ENCODE peak calls at places on chromosome 5, in ten cellular contexts. One of them, this sample, is unnamed.

GRCh38 chr5:168528521-168529360 is at the start of gene FBLL1:
- DNase-seq in KBM-7: peak; percentile 25
- DNase-seq in stimulated activated CD8-positive, alpha-beta memory T cell treated with anti-CD3 and anti-CD28 coated beads, Interleukin-7, amount 100 ng/mL, for 24 hours: peak; percentile 9
- DNase-seq in head of caudate nucleus: peak; percentile 63
- DNase-seq in left cardiac atrium: peak; percentile 26
- DNase-seq in mucosa of gallbladder: peak; percentile 24
- DNase-seq in COR-L47: peak; percentile 20
- DNase-seq in psoas muscle: no peak
- DNase-seq in dermis blood vessel endothelial cell: peak; percentile 47
- DNase-seq in substantia nigra: no peak
- DNase-seq in this sample: peak; percentile 67

GRCh38 chr5:1785062-1785461 is 14.6 kb downstream of the MRPL36 start:
- DNase-seq in KBM-7: no peak
- DNase-seq in stimulated activated CD8-positive, alpha-beta memory T cell treated with anti-CD3 and anti-CD28 coated beads, Interleukin-7, amount 100 ng/mL, for 24 hours: no peak
- DNase-seq in head of caudate nucleus: no peak
- DNase-seq in left cardiac atrium: no peak
- DNase-seq in mucosa of gallbladder: no peak
- DNase-seq in COR-L47: no peak
- DNase-seq in psoas muscle: peak; percentile 3
- DNase-seq in dermis blood vessel endothelial cell: no peak
- DNase-seq in substantia nigra: no peak
- DNase-seq in this sample: no peak

GRCh38 chr5:151037561-151038291 is 17.3 kb downstream of the GPX3 start:
- DNase-seq in KBM-7: no peak
- DNase-seq in stimulated activated CD8-positive, alpha-beta memory T cell treated with anti-CD3 and anti-CD28 coated beads, Interleukin-7, amount 100 ng/mL, for 24 hours: no peak
- DNase-seq in head of caudate nucleus: no peak
- DNase-seq in left cardiac atrium: no peak
- DNase-seq in mucosa of gallbladder: peak; percentile 42
- DNase-seq in COR-L47: no peak
- DNase-seq in psoas muscle: peak; percentile 50
- DNase-seq in dermis blood vessel endothelial cell: peak; percentile 70
- DNase-seq in substantia nigra: no peak
- DNase-seq in this sample: peak; percentile 88

GRCh38 chr5:137935190-137935589 is 45.9 kb downstream of the PKD2L2 start:
- DNase-seq in KBM-7: no peak
- DNase-seq in stimulated activated CD8-positive, alpha-beta memory T cell treated with anti-CD3 and anti-CD28 coated beads, Interleukin-7, amount 100 ng/mL, for 24 hours: no peak
- DNase-seq in head of caudate nucleus: no peak
- DNase-seq in left cardiac atrium: no peak
- DNase-seq in mucosa of gallbladder: no peak
- DNase-seq in COR-L47: no peak
- DNase-seq in psoas muscle: no peak
- DNase-seq in dermis blood vessel endothelial cell: no peak
- DNase-seq in substantia nigra: no peak
- DNase-seq in this sample: no peak

GRCh38 chr5:99900302-99900811 is 634.8 kb upstream of the FAM174A start:
- DNase-seq in KBM-7: no peak
- DNase-seq in stimulated activated CD8-positive, alpha-beta memory T cell treated with anti-CD3 and anti-CD28 coated beads, Interleukin-7, amount 100 ng/mL, for 24 hours: no peak
- DNase-seq in head of caudate nucleus: no peak
- DNase-seq in left cardiac atrium: no peak
- DNase-seq in mucosa of gallbladder: no peak
- DNase-seq in COR-L47: no peak
- DNase-seq in psoas muscle: no peak
- DNase-seq in dermis blood vessel endothelial cell: peak; percentile 57
- DNase-seq in substantia nigra: no peak
- DNase-seq in this sample: no peak

GRCh38 chr5:107383414-107383813 is 287.3 kb downstream of the EFNA5 start:
- DNase-seq in KBM-7: no peak
- DNase-seq in stimulated activated CD8-positive, alpha-beta memory T cell treated with anti-CD3 and anti-CD28 coated beads, Interleukin-7, amount 100 ng/mL, for 24 hours: no peak
- DNase-seq in head of caudate nucleus: no peak
- DNase-seq in left cardiac atrium: no peak
- DNase-seq in mucosa of gallbladder: no peak
- DNase-seq in COR-L47: no peak
- DNase-seq in psoas muscle: no peak
- DNase-seq in dermis blood vessel endothelial cell: no peak
- DNase-seq in substantia nigra: no peak
- DNase-seq in this sample: no peak

GRCh38 chr5:113345261-113345940 is 89.4 kb downstream of the TSSK1B start:
- DNase-seq in KBM-7: no peak
- DNase-seq in stimulated activated CD8-positive, alpha-beta memory T cell treated with anti-CD3 and anti-CD28 coated beads, Interleukin-7, amount 100 ng/mL, for 24 hours: no peak
- DNase-seq in head of caudate nucleus: no peak
- DNase-seq in left cardiac atrium: no peak
- DNase-seq in mucosa of gallbladder: no peak
- DNase-seq in COR-L47: no peak
- DNase-seq in psoas muscle: no peak
- DNase-seq in dermis blood vessel endothelial cell: no peak
- DNase-seq in substantia nigra: no peak
- DNase-seq in this sample: no peak

GRCh38 chr5:160159991-160160826 is 41.0 kb upstream of the PWWP2A start:
- DNase-seq in KBM-7: no peak
- DNase-seq in stimulated activated CD8-positive, alpha-beta memory T cell treated with anti-CD3 and anti-CD28 coated beads, Interleukin-7, amount 100 ng/mL, for 24 hours: no peak
- DNase-seq in head of caudate nucleus: no peak
- DNase-seq in left cardiac atrium: no peak
- DNase-seq in mucosa of gallbladder: no peak
- DNase-seq in COR-L47: peak; percentile 70
- DNase-seq in psoas muscle: no peak
- DNase-seq in dermis blood vessel endothelial cell: no peak
- DNase-seq in substantia nigra: no peak
- DNase-seq in this sample: no peak

GRCh38 chr5:95084757-95085156 is 200.1 kb downstream of the MCTP1 start:
- DNase-seq in KBM-7: no peak
- DNase-seq in stimulated activated CD8-positive, alpha-beta memory T cell treated with anti-CD3 and anti-CD28 coated beads, Interleukin-7, amount 100 ng/mL, for 24 hours: no peak
- DNase-seq in head of caudate nucleus: no peak
- DNase-seq in left cardiac atrium: no peak
- DNase-seq in mucosa of gallbladder: no peak
- DNase-seq in COR-L47: no peak
- DNase-seq in psoas muscle: no peak
- DNase-seq in dermis blood vessel endothelial cell: no peak
- DNase-seq in substantia nigra: no peak
- DNase-seq in this sample: no peak

GRCh38 chr5:98904786-98905185 is 24.0 kb downstream of the CHD1 start:
- DNase-seq in KBM-7: no peak
- DNase-seq in stimulated activated CD8-positive, alpha-beta memory T cell treated with anti-CD3 and anti-CD28 coated beads, Interleukin-7, amount 100 ng/mL, for 24 hours: no peak
- DNase-seq in head of caudate nucleus: no peak
- DNase-seq in left cardiac atrium: no peak
- DNase-seq in mucosa of gallbladder: no peak
- DNase-seq in COR-L47: no peak
- DNase-seq in psoas muscle: no peak
- DNase-seq in dermis blood vessel endothelial cell: peak; percentile 82
- DNase-seq in substantia nigra: no peak
- DNase-seq in this sample: peak; percentile 14

GRCh38 chr5:151686673-151687378 is at the start of gene SPARC:
- DNase-seq in KBM-7: peak; percentile 80
- DNase-seq in stimulated activated CD8-positive, alpha-beta memory T cell treated with anti-CD3 and anti-CD28 coated beads, Interleukin-7, amount 100 ng/mL, for 24 hours: no peak
- DNase-seq in head of caudate nucleus: peak; percentile 64
- DNase-seq in left cardiac atrium: peak; percentile 82
- DNase-seq in mucosa of gallbladder: peak; percentile 72
- DNase-seq in COR-L47: no peak
- DNase-seq in psoas muscle: peak; percentile 89
- DNase-seq in dermis blood vessel endothelial cell: peak; percentile 84
- DNase-seq in substantia nigra: peak; percentile 52
- DNase-seq in this sample: peak; percentile 85

GRCh38 chr5:124651663-124652513 is 94.6 kb downstream of the ZNF608 start:
- DNase-seq in KBM-7: peak; percentile 87
- DNase-seq in stimulated activated CD8-positive, alpha-beta memory T cell treated with anti-CD3 and anti-CD28 coated beads, Interleukin-7, amount 100 ng/mL, for 24 hours: no peak
- DNase-seq in head of caudate nucleus: peak; percentile 89
- DNase-seq in left cardiac atrium: peak; percentile 87
- DNase-seq in mucosa of gallbladder: peak; percentile 81
- DNase-seq in COR-L47: peak; percentile 67
- DNase-seq in psoas muscle: peak; percentile 81
- DNase-seq in dermis blood vessel endothelial cell: peak; percentile 94
- DNase-seq in substantia nigra: peak; percentile 61
- DNase-seq in this sample: peak; percentile 89

GRCh38 chr5:13664377-13664776 is 280.1 kb downstream of the DNAH5 start:
- DNase-seq in KBM-7: no peak
- DNase-seq in stimulated activated CD8-positive, alpha-beta memory T cell treated with anti-CD3 and anti-CD28 coated beads, Interleukin-7, amount 100 ng/mL, for 24 hours: no peak
- DNase-seq in head of caudate nucleus: no peak
- DNase-seq in left cardiac atrium: no peak
- DNase-seq in mucosa of gallbladder: no peak
- DNase-seq in COR-L47: no peak
- DNase-seq in psoas muscle: no peak
- DNase-seq in dermis blood vessel endothelial cell: peak; percentile 90
- DNase-seq in substantia nigra: no peak
- DNase-seq in this sample: peak; percentile 21

GRCh38 chr5:82107277-82107676 is 135.5 kb downstream of the ATG10 start:
- DNase-seq in KBM-7: no peak
- DNase-seq in stimulated activated CD8-positive, alpha-beta memory T cell treated with anti-CD3 and anti-CD28 coated beads, Interleukin-7, amount 100 ng/mL, for 24 hours: no peak
- DNase-seq in head of caudate nucleus: no peak
- DNase-seq in left cardiac atrium: no peak
- DNase-seq in mucosa of gallbladder: no peak
- DNase-seq in COR-L47: no peak
- DNase-seq in psoas muscle: no peak
- DNase-seq in dermis blood vessel endothelial cell: peak; percentile 39
- DNase-seq in substantia nigra: no peak
- DNase-seq in this sample: peak; percentile 18

GRCh38 chr5:55668356-55668755 is 43.8 kb downstream of the SLC38A9 start:
- DNase-seq in KBM-7: no peak
- DNase-seq in stimulated activated CD8-positive, alpha-beta memory T cell treated with anti-CD3 and anti-CD28 coated beads, Interleukin-7, amount 100 ng/mL, for 24 hours: no peak
- DNase-seq in head of caudate nucleus: no peak
- DNase-seq in left cardiac atrium: no peak
- DNase-seq in mucosa of gallbladder: no peak
- DNase-seq in COR-L47: no peak
- DNase-seq in psoas muscle: no peak
- DNase-seq in dermis blood vessel endothelial cell: peak; percentile 55
- DNase-seq in substantia nigra: no peak
- DNase-seq in this sample: peak; percentile 55

GRCh38 chr5:113038714-113039113 is 62.1 kb downstream of the DCP2 start:
- DNase-seq in KBM-7: no peak
- DNase-seq in stimulated activated CD8-positive, alpha-beta memory T cell treated with anti-CD3 and anti-CD28 coated beads, Interleukin-7, amount 100 ng/mL, for 24 hours: no peak
- DNase-seq in head of caudate nucleus: no peak
- DNase-seq in left cardiac atrium: no peak
- DNase-seq in mucosa of gallbladder: no peak
- DNase-seq in COR-L47: no peak
- DNase-seq in psoas muscle: no peak
- DNase-seq in dermis blood vessel endothelial cell: peak; percentile 76
- DNase-seq in substantia nigra: no peak
- DNase-seq in this sample: peak; percentile 37

GRCh38 chr5:107294669-107295068 is 376.1 kb downstream of the EFNA5 start:
- DNase-seq in KBM-7: no peak
- DNase-seq in stimulated activated CD8-positive, alpha-beta memory T cell treated with anti-CD3 and anti-CD28 coated beads, Interleukin-7, amount 100 ng/mL, for 24 hours: no peak
- DNase-seq in head of caudate nucleus: no peak
- DNase-seq in left cardiac atrium: no peak
- DNase-seq in mucosa of gallbladder: no peak
- DNase-seq in COR-L47: no peak
- DNase-seq in psoas muscle: no peak
- DNase-seq in dermis blood vessel endothelial cell: no peak
- DNase-seq in substantia nigra: no peak
- DNase-seq in this sample: no peak

GRCh38 chr5:62042007-62042406 is 264.0 kb upstream of the KIF2A start:
- DNase-seq in KBM-7: no peak
- DNase-seq in stimulated activated CD8-positive, alpha-beta memory T cell treated with anti-CD3 and anti-CD28 coated beads, Interleukin-7, amount 100 ng/mL, for 24 hours: no peak
- DNase-seq in head of caudate nucleus: no peak
- DNase-seq in left cardiac atrium: no peak
- DNase-seq in mucosa of gallbladder: no peak
- DNase-seq in COR-L47: peak; percentile 3
- DNase-seq in psoas muscle: no peak
- DNase-seq in dermis blood vessel endothelial cell: no peak
- DNase-seq in substantia nigra: no peak
- DNase-seq in this sample: no peak

GRCh38 chr5:50794812-50795211 is 128.4 kb downstream of the PARP8 start:
- DNase-seq in KBM-7: no peak
- DNase-seq in stimulated activated CD8-positive, alpha-beta memory T cell treated with anti-CD3 and anti-CD28 coated beads, Interleukin-7, amount 100 ng/mL, for 24 hours: no peak
- DNase-seq in head of caudate nucleus: no peak
- DNase-seq in left cardiac atrium: no peak
- DNase-seq in mucosa of gallbladder: no peak
- DNase-seq in COR-L47: no peak
- DNase-seq in psoas muscle: no peak
- DNase-seq in dermis blood vessel endothelial cell: no peak
- DNase-seq in substantia nigra: no peak
- DNase-seq in this sample: no peak

GRCh38 chr5:60023255-60023654 is 129.7 kb upstream of the PDE4D start:
- DNase-seq in KBM-7: no peak
- DNase-seq in stimulated activated CD8-positive, alpha-beta memory T cell treated with anti-CD3 and anti-CD28 coated beads, Interleukin-7, amount 100 ng/mL, for 24 hours: no peak
- DNase-seq in head of caudate nucleus: no peak
- DNase-seq in left cardiac atrium: no peak
- DNase-seq in mucosa of gallbladder: no peak
- DNase-seq in COR-L47: no peak
- DNase-seq in psoas muscle: no peak
- DNase-seq in dermis blood vessel endothelial cell: no peak
- DNase-seq in substantia nigra: no peak
- DNase-seq in this sample: no peak

GRCh38 chr5:33479321-33479720 is 38.6 kb downstream of the TARS1 start:
- DNase-seq in KBM-7: no peak
- DNase-seq in stimulated activated CD8-positive, alpha-beta memory T cell treated with anti-CD3 and anti-CD28 coated beads, Interleukin-7, amount 100 ng/mL, for 24 hours: no peak
- DNase-seq in head of caudate nucleus: no peak
- DNase-seq in left cardiac atrium: no peak
- DNase-seq in mucosa of gallbladder: no peak
- DNase-seq in COR-L47: no peak
- DNase-seq in psoas muscle: no peak
- DNase-seq in dermis blood vessel endothelial cell: no peak
- DNase-seq in substantia nigra: no peak
- DNase-seq in this sample: no peak

GRCh38 chr5:151315998-151316597 is 12.5 kb upstream of the SLC36A3 start:
- DNase-seq in KBM-7: peak; percentile 62
- DNase-seq in stimulated activated CD8-positive, alpha-beta memory T cell treated with anti-CD3 and anti-CD28 coated beads, Interleukin-7, amount 100 ng/mL, for 24 hours: peak; percentile 22
- DNase-seq in head of caudate nucleus: peak; percentile 61
- DNase-seq in left cardiac atrium: peak; percentile 81
- DNase-seq in mucosa of gallbladder: peak; percentile 87
- DNase-seq in COR-L47: peak; percentile 67
- DNase-seq in psoas muscle: peak; percentile 75
- DNase-seq in dermis blood vessel endothelial cell: peak; percentile 79
- DNase-seq in substantia nigra: no peak
- DNase-seq in this sample: peak; percentile 89

GRCh38 chr5:83322273-83322924 is 149.1 kb upstream of the VCAN start:
- DNase-seq in KBM-7: no peak
- DNase-seq in stimulated activated CD8-positive, alpha-beta memory T cell treated with anti-CD3 and anti-CD28 coated beads, Interleukin-7, amount 100 ng/mL, for 24 hours: no peak
- DNase-seq in head of caudate nucleus: no peak
- DNase-seq in left cardiac atrium: no peak
- DNase-seq in mucosa of gallbladder: no peak
- DNase-seq in COR-L47: no peak
- DNase-seq in psoas muscle: no peak
- DNase-seq in dermis blood vessel endothelial cell: no peak
- DNase-seq in substantia nigra: no peak
- DNase-seq in this sample: no peak

GRCh38 chr5:1453613-1454012 is 8.4 kb upstream of the SLC6A3 start:
- DNase-seq in KBM-7: no peak
- DNase-seq in stimulated activated CD8-positive, alpha-beta memory T cell treated with anti-CD3 and anti-CD28 coated beads, Interleukin-7, amount 100 ng/mL, for 24 hours: no peak
- DNase-seq in head of caudate nucleus: no peak
- DNase-seq in left cardiac atrium: no peak
- DNase-seq in mucosa of gallbladder: no peak
- DNase-seq in COR-L47: no peak
- DNase-seq in psoas muscle: no peak
- DNase-seq in dermis blood vessel endothelial cell: no peak
- DNase-seq in substantia nigra: no peak
- DNase-seq in this sample: no peak

GRCh38 chr5:94916619-94917018 is 298.1 kb downstream of the SLF1 start:
- DNase-seq in KBM-7: no peak
- DNase-seq in stimulated activated CD8-positive, alpha-beta memory T cell treated with anti-CD3 and anti-CD28 coated beads, Interleukin-7, amount 100 ng/mL, for 24 hours: no peak
- DNase-seq in head of caudate nucleus: no peak
- DNase-seq in left cardiac atrium: no peak
- DNase-seq in mucosa of gallbladder: no peak
- DNase-seq in COR-L47: no peak
- DNase-seq in psoas muscle: no peak
- DNase-seq in dermis blood vessel endothelial cell: no peak
- DNase-seq in substantia nigra: no peak
- DNase-seq in this sample: no peak

GRCh38 chr5:122184676-122185255 is 55.4 kb downstream of the ZNF474 start:
- DNase-seq in KBM-7: no peak
- DNase-seq in stimulated activated CD8-positive, alpha-beta memory T cell treated with anti-CD3 and anti-CD28 coated beads, Interleukin-7, amount 100 ng/mL, for 24 hours: no peak
- DNase-seq in head of caudate nucleus: no peak
- DNase-seq in left cardiac atrium: no peak
- DNase-seq in mucosa of gallbladder: no peak
- DNase-seq in COR-L47: no peak
- DNase-seq in psoas muscle: no peak
- DNase-seq in dermis blood vessel endothelial cell: no peak
- DNase-seq in substantia nigra: no peak
- DNase-seq in this sample: no peak

GRCh38 chr5:172799416-172799815 is 28.4 kb upstream of the DUSP1 start:
- DNase-seq in KBM-7: no peak
- DNase-seq in stimulated activated CD8-positive, alpha-beta memory T cell treated with anti-CD3 and anti-CD28 coated beads, Interleukin-7, amount 100 ng/mL, for 24 hours: no peak
- DNase-seq in head of caudate nucleus: no peak
- DNase-seq in left cardiac atrium: no peak
- DNase-seq in mucosa of gallbladder: no peak
- DNase-seq in COR-L47: no peak
- DNase-seq in psoas muscle: no peak
- DNase-seq in dermis blood vessel endothelial cell: no peak
- DNase-seq in substantia nigra: no peak
- DNase-seq in this sample: no peak

GRCh38 chr5:65061250-65061973 is 292.7 kb downstream of the CWC27 start:
- DNase-seq in KBM-7: no peak
- DNase-seq in stimulated activated CD8-positive, alpha-beta memory T cell treated with anti-CD3 and anti-CD28 coated beads, Interleukin-7, amount 100 ng/mL, for 24 hours: no peak
- DNase-seq in head of caudate nucleus: no peak
- DNase-seq in left cardiac atrium: no peak
- DNase-seq in mucosa of gallbladder: no peak
- DNase-seq in COR-L47: no peak
- DNase-seq in psoas muscle: no peak
- DNase-seq in dermis blood vessel endothelial cell: no peak
- DNase-seq in substantia nigra: no peak
- DNase-seq in this sample: no peak